ENCODE peak calls at places on chromosomes 1 and 21, in five cellular contexts. C, B, R, K and O are unnamed samples.

GRCh38 chr1:53580009-53580400 is 120.8 kb downstream of the DMRTB1 start:
- DNase-seq in C (no peak), B (no peak), R (no peak), K (no peak), O (no peak)

GRCh38 chr1:172429324-172430127 is 9.0 kb downstream of the C1orf105 start:
- DNase-seq in C (peak), B (peak), R (peak), K (peak), O (peak)

GRCh38 chr1:206075786-206076725 is 23.1 kb downstream of the RHEX start:
- DNase-seq in C (peak), B (no peak), R (no peak), K (no peak), O (no peak)

GRCh38 chr1:152759453-152760173 is 1.8 kb downstream of the KPRP start:
- DNase-seq in C (no peak), B (no peak), R (no peak), K (no peak), O (no peak)

GRCh38 chr21:45075606-45076244 is 1.3 kb downstream of the ADARB1 start:
- DNase-seq in C (no peak), B (no peak), R (no peak), K (no peak), O (no peak)

GRCh38 chr21:17513214-17514123 is 626 bp downstream of the CXADR start:
- DNase-seq in C (peak), B (peak), R (no peak), K (no peak), O (no peak)

GRCh38 chr1:12049625-12050024 is 13.5 kb upstream of the TNFRSF8 start:
- DNase-seq in C (no peak), B (no peak), R (peak), K (no peak), O (no peak)

GRCh38 chr1:14320518-14320917 is 278.0 kb upstream of the KAZN start:
- DNase-seq in C (no peak), B (no peak), R (no peak), K (peak), O (no peak)

GRCh38 chr1:181134543-181135461 is 46.3 kb downstream of the IER5 start:
- DNase-seq in C (peak), B (peak), R (peak), K (peak), O (peak)

GRCh38 chr1:1616045-1616821 is 933 bp downstream of the MIB2 start:
- DNase-seq in C (peak), B (peak), R (no peak), K (no peak), O (peak)

GRCh38 chr1:18556364-18556763 is 74.3 kb upstream of the PAX7 start:
- DNase-seq in C (peak), B (no peak), R (no peak), K (no peak), O (peak)

GRCh38 chr1:48061162-48062136 is 64.3 kb upstream of the TRABD2B start:
- DNase-seq in C (peak), B (peak), R (peak), K (peak), O (peak)

GRCh38 chr21:44800103-44800502 is 1.5 kb downstream of the UBE2G2 start:
- DNase-seq in C (no peak), B (peak), R (peak), K (no peak), O (no peak)

GRCh38 chr1:82503805-82504204 is 703.1 kb downstream of the ADGRL2 start:
- DNase-seq in C (no peak), B (no peak), R (no peak), K (no peak), O (no peak)

GRCh38 chr21:45290948-45291612 is 3.4 kb upstream of the POFUT2 start:
- DNase-seq in C (no peak), B (peak), R (no peak), K (no peak), O (no peak)

GRCh38 chr1:12249748-12250147 is 19.9 kb downstream of the VPS13D start:
- DNase-seq in C (no peak), B (no peak), R (no peak), K (no peak), O (no peak)

GRCh38 chr1:37033355-37034291 is 692 bp downstream of the GRIK3 start:
- DNase-seq in C (no peak), B (no peak), R (no peak), K (no peak), O (no peak)

GRCh38 chr21:34995979-34996303 is 53.2 kb downstream of the RUNX1 start:
- DNase-seq in C (no peak), B (no peak), R (no peak), K (no peak), O (no peak)

GRCh38 chr1:212487286-212487685 is 54.6 kb downstream of the NENF start:
- DNase-seq in C (no peak), B (no peak), R (no peak), K (no peak), O (no peak)

GRCh38 chr1:177872563-177872900 is 97.3 kb downstream of the SEC16B start:
- DNase-seq in C (no peak), B (no peak), R (no peak), K (no peak), O (no peak)

GRCh38 chr1:75273110-75273509 is 138.9 kb downstream of the LHX8 start:
- DNase-seq in C (no peak), B (no peak), R (no peak), K (no peak), O (no peak)

GRCh38 chr1:9039761-9040658 is 13.8 kb upstream of the SLC2A7 start:
- DNase-seq in C (peak), B (no peak), R (no peak), K (no peak), O (no peak)

GRCh38 chr21:37407719-37408455 is 41.3 kb downstream of the DYRK1A start:
- DNase-seq in C (peak), B (no peak), R (no peak), K (no peak), O (no peak)

GRCh38 chr1:67563684-67564083 is 121.3 kb upstream of the GADD45A start:
- DNase-seq in C (no peak), B (no peak), R (no peak), K (no peak), O (no peak)

GRCh38 chr1:167065481-167065880 is 24.7 kb downstream of the GPA33 start:
- DNase-seq in C (no peak), B (peak), R (no peak), K (no peak), O (no peak)

GRCh38 chr1:206835186-206835585 is 30.2 kb upstream of the IL20 start:
- DNase-seq in C (no peak), B (no peak), R (no peak), K (no peak), O (no peak)

GRCh38 chr21:45381865-45382697 is 22.9 kb upstream of the COL18A1 start:
- DNase-seq in C (no peak), B (no peak), R (no peak), K (no peak), O (no peak)

GRCh38 chr1:153773004-153773921 is 1.9 kb upstream of the SLC27A3 start:
- DNase-seq in C (no peak), B (no peak), R (peak), K (no peak), O (no peak)

GRCh38 chr1:37149296-37149695 is 115.0 kb upstream of the GRIK3 start:
- DNase-seq in C (no peak), B (no peak), R (no peak), K (no peak), O (no peak)

GRCh38 chr1:81834268-81834667 is 33.5 kb downstream of the ADGRL2 start:
- DNase-seq in C (no peak), B (no peak), R (no peak), K (no peak), O (no peak)

GRCh38 chr1:109186704-109187071 is 27.0 kb upstream of the SARS1 start:
- DNase-seq in C (no peak), B (peak), R (no peak), K (no peak), O (no peak)

GRCh38 chr1:64974288-64974825 is 8.0 kb upstream of the JAK1 start:
- DNase-seq in C (no peak), B (no peak), R (no peak), K (no peak), O (no peak)